ENCODE peak calls at places on chromosome 3, in four cellular contexts. Y is AG10803, H is neural progenitor cell, D is fibroblast of villous mesenchyme. B is an unnamed sample.

GRCh38 chr3:43796041-43796596 is 105.4 kb downstream of the ABHD5 start:
- DNase-seq in Y (peak), H (no peak), D (no peak), B (peak)

GRCh38 chr3:197801801-197802504 is 10.9 kb downstream of the LRCH3 start:
- DNase-seq in Y (peak), H (no peak), D (peak), B (peak)

GRCh38 chr3:112699436-112699978 is 58.6 kb upstream of the CCDC80 start:
- DNase-seq in Y (peak), H (no peak), D (no peak), B (peak)

GRCh38 chr3:182620715-182621434 is 172.4 kb upstream of the ATP11B start:
- DNase-seq in Y (no peak), H (no peak), D (no peak), B (no peak)

GRCh38 chr3:178714971-178715832 is 179.0 kb downstream of the KCNMB2 start:
- DNase-seq in Y (no peak), H (no peak), D (no peak), B (no peak)

GRCh38 chr3:191148131-191148530 is 50.9 kb upstream of the OSTN start:
- DNase-seq in Y (no peak), H (no peak), D (peak), B (peak)

GRCh38 chr3:102200126-102200525 is 234.7 kb upstream of the ZPLD1 start:
- DNase-seq in Y (peak), H (no peak), D (no peak), B (peak)

GRCh38 chr3:9253327-9253726 is 3.9 kb upstream of the SRGAP3 start:
- DNase-seq in Y (no peak), H (no peak), D (peak), B (no peak)

GRCh38 chr3:32998631-32999451 is 47.4 kb downstream of the CCR4 start:
- DNase-seq in Y (no peak), H (no peak), D (no peak), B (no peak)

GRCh38 chr3:160869825-160870224 is 113.8 kb downstream of the PPM1L start:
- DNase-seq in Y (no peak), H (no peak), D (peak), B (no peak)

DNA sequence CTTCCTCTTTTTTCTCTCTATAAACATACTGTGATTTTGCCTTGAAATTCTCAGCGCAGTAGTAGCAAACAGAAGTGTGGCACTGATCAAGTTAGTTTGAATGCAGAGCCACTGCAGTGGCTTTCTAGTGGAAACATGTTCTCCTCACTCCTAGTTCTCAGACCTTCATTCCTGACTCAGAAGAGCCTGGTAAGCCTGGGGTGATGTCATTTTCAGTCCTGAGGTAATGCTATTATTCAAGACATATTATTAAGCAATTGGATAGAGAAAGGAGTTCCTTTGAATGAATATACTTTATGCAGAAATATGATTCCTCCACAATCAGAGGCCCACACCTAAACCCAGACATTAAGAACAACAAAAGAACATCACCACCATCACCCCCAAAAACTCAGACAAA is 255.2 kb upstream of the TBL1XR1 start:
- DNase-seq in Y (peak), H (no peak), D (peak), B (peak)
- H3K4me3 ChIP-seq in Y (no peak), H (no peak), D (no peak), B (no peak)

DNA sequence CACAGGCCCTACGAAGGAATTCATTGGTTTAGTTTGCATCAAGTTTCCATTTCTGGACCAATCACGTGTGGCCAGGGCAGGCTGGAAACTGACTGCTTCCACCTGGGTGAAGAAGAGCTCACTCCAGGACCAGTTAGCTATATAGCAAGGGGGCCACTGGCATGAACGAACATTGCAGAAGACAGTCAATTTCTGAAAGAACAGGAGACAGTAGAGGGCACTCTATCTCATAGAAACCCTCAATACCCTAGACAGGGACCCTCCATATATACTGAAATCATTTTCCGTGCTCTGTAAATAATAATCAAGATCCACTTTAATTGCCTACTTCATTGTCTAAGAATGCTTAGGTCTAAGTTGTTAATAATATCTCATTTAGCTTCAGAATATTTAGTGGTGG is 215.6 kb downstream of the CADPS start:
- DNase-seq in Y (no peak), H (no peak), D (no peak), B (no peak)
- TF ChIP-seq CTCF in Y (no peak), H (peak), D (no peak), B (no peak)

GRCh38 chr3:134312873-134313838 is 61.1 kb downstream of the AMOTL2 start:
- DNase-seq in Y (peak), H (peak), D (peak), B (peak)
- H3K4me3 ChIP-seq in Y (peak), H (peak), D (peak), B (peak)

GRCh38 chr3:122514123-122515019 is at the start of gene KPNA1:
- DNase-seq in Y (peak), H (peak), D (peak), B (peak)

GRCh38 chr3:122515020-122515468 is 305 bp upstream of the KPNA1 start:
- DNase-seq in Y (no peak), H (no peak), D (no peak), B (no peak)

GRCh38 chr3:122513386-122514122 is 1.2 kb downstream of the KPNA1 start:
- DNase-seq in Y (peak), H (peak), D (peak), B (no peak)

GRCh38 chr3:122512284-122512683 is 2.5 kb downstream of the KPNA1 start:
- DNase-seq in Y (no peak), H (no peak), D (no peak), B (no peak)

DNA sequence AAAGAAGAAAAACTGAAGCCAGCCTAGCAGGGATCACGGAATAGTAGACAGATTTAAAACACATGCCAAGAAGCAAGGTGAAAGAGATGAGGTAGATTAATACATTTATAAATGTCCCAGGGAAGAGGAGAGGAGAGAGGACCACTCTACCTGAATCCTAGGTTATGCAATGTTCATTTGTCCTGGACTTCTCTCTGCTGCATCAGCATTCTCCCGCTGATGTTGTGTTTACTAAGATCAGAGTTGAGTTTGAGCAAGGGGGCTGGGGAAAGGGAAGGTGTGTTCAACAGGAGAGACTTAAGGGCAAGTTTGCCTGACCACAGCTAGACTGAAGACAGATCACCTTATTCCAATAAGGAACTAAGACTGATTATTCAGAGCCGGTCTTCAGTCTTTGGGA is 1.1 kb upstream of the KPNA1 start:
- DNase-seq in Y (no peak), H (no peak), D (no peak), B (no peak)
- TF ChIP-seq CTCF in Y (no peak), H (no peak), D (no peak), B (no peak)

GRCh38 chr3:186785517-186786018 is 2.2 kb downstream of the EIF4A2 start:
- DNase-seq in Y (no peak), H (no peak), D (no peak), B (no peak)

GRCh38 chr3:186786810-186787375 is 3.5 kb downstream of the EIF4A2 start:
- DNase-seq in Y (no peak), H (no peak), D (no peak), B (no peak)

GRCh38 chr3:186788482-186789370 is 5.3 kb downstream of the EIF4A2 start:
- DNase-seq in Y (no peak), H (no peak), D (no peak), B (peak)

GRCh38 chr3:186789554-186790260 is 6.3 kb downstream of the EIF4A2 start:
- DNase-seq in Y (no peak), H (no peak), D (no peak), B (peak)

GRCh38 chr3:186787642-186788481 is 4.5 kb downstream of the EIF4A2 start:
- DNase-seq in Y (no peak), H (no peak), D (no peak), B (no peak)
- H3K4me3 ChIP-seq in Y (peak), H (peak), D (peak), B (peak)

DNA sequence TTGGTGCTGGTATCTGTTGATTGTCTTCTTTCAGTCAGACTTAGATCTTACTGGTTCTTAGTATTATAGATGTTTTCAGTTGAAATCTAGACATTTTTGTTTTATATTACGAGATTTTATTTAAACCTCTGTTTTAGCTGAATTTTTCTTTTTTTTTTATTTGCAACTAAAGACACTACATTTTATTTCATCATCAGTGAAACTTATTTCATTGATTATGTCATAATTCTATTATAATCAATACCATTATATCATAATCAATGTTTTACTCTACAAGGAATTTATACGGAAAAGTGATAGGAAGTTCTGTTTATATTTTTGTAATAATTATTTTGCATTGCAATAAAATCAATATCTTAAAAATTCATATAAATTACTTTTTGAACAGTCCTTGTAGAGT is 477.4 kb upstream of the MDFIC2 start:
- DNase-seq in Y (no peak), H (no peak), D (no peak), B (no peak)
- TF ChIP-seq CTCF in Y (no peak), H (no peak), D (no peak), B (no peak)

GRCh38 chr3:72290859-72291641 is 506.1 kb upstream of the PROK2 start:
- DNase-seq in Y (no peak), H (no peak), D (no peak), B (no peak)
- H3K4me3 ChIP-seq in Y (no peak), H (no peak), D (no peak), B (no peak)

GRCh38 chr3:5796541-5796940 is 609.0 kb downstream of the EDEM1 start:
- DNase-seq in Y (no peak), H (no peak), D (no peak), B (no peak)

GRCh38 chr3:5798809-5799208 is 611.3 kb downstream of the EDEM1 start:
- DNase-seq in Y (no peak), H (no peak), D (no peak), B (no peak)

GRCh38 chr3:5800965-5801364 is 613.5 kb downstream of the EDEM1 start:
- DNase-seq in Y (no peak), H (no peak), D (no peak), B (no peak)

GRCh38 chr3:5799421-5799820 is 611.9 kb downstream of the EDEM1 start:
- DNase-seq in Y (no peak), H (no peak), D (no peak), B (no peak)
- TF ChIP-seq CTCF in Y (no peak), H (no peak), D (no peak), B (no peak)

DNA sequence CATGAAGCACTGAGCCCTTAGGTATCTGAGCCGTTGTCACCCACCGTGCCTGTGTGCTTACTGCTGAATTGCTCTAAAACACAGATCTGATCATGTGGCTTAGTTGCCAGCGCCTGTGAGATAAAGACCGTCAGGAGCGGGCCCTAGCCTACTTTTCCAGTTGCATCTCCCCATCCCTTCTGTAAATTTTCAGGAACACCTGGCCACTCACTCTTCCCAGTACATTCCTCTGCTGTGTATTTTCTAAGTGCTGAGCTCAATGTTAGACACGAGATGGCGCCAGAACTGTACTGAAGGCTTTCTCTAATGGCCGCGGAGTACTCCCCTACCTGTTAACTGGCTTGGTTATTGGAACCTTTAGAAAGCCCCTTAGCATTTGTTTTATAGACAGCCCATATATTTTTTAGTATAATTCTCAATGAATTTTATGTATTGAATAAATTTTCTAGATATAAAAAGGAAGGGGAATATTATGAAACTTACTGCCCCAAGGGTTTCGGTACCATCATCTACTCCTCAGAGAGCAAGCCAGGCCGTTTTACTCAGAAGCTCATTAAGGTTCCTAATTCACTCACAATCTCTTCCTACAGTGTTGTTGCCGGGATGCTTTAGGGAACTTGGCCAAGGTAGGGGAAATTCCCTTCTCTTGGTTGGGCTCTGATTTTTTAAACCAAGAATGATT is 16.7 kb upstream of the WNT7A start:
- DNase-seq in Y (peak), H (peak), D (peak), B (peak)
- H3K4me3 ChIP-seq in Y (peak), H (peak), D (no peak), B (peak)